ENCODE peak calls at places on chromosomes 5 and 9, in eight cellular contexts. J, U, Z, T, G, E, X and H are unnamed samples.

GRCh38 chr9:92637886-92638620 is 31.9 kb downstream of the IPPK start:
- DNase-seq in J (peak), U (peak), Z (no peak), T (no peak), G (no peak), E (no peak), X (no peak), H (no peak)

GRCh38 chr9:127779136-127779981 is 893 bp upstream of the SH2D3C start:
- DNase-seq in J (no peak), U (no peak), Z (peak), T (peak), G (no peak), E (no peak), X (peak), H (peak)

GRCh38 chr5:41065691-41066335 is 5.3 kb downstream of the MROH2B start:
- DNase-seq in J (no peak), U (no peak), Z (no peak), T (no peak), G (no peak), E (no peak), X (no peak), H (no peak)

GRCh38 chr5:82164957-82165698 is 113.0 kb downstream of the RPS23 start:
- DNase-seq in J (no peak), U (no peak), Z (no peak), T (peak), G (no peak), E (no peak), X (no peak), H (no peak)

GRCh38 chr5:11319851-11320580 is 559.0 kb upstream of the DAP start:
- DNase-seq in J (no peak), U (no peak), Z (no peak), T (peak), G (no peak), E (peak), X (no peak), H (no peak)

GRCh38 chr5:33583332-33583731 is 142.6 kb downstream of the TARS1 start:
- DNase-seq in J (no peak), U (no peak), Z (no peak), T (no peak), G (no peak), E (no peak), X (no peak), H (no peak)

GRCh38 chr9:70574222-70574837 is 159.9 kb upstream of the KLF9 start:
- DNase-seq in J (no peak), U (no peak), Z (no peak), T (peak), G (no peak), E (no peak), X (no peak), H (no peak)

GRCh38 chr5:55591671-55592070 is 56.9 kb upstream of the PLPP1 start:
- DNase-seq in J (peak), U (no peak), Z (no peak), T (no peak), G (no peak), E (no peak), X (no peak), H (no peak)

GRCh38 chr5:127080001-127080478 is 6.7 kb upstream of the C5orf63 start:
- DNase-seq in J (no peak), U (no peak), Z (no peak), T (no peak), G (no peak), E (no peak), X (no peak), H (no peak)

GRCh38 chr9:89879711-89880110 is 274.9 kb downstream of the GADD45G start:
- DNase-seq in J (peak), U (peak), Z (peak), T (no peak), G (no peak), E (no peak), X (no peak), H (no peak)

GRCh38 chr5:54453091-54453490 is 2.4 kb upstream of the HSPB3 start:
- DNase-seq in J (no peak), U (no peak), Z (no peak), T (no peak), G (no peak), E (no peak), X (no peak), H (no peak)

GRCh38 chr5:139745800-139746690 is 49.6 kb upstream of the PSD2 start:
- DNase-seq in J (peak), U (peak), Z (peak), T (peak), G (no peak), E (no peak), X (no peak), H (peak)

GRCh38 chr5:168736201-168736940 is 157.2 kb upstream of the PANK3 start:
- DNase-seq in J (no peak), U (no peak), Z (no peak), T (no peak), G (no peak), E (no peak), X (no peak), H (no peak)

GRCh38 chr9:131178382-131178781 is 53.0 kb downstream of the NUP214 start:
- DNase-seq in J (peak), U (peak), Z (peak), T (peak), G (peak), E (peak), X (no peak), H (peak)

GRCh38 chr5:145479862-145480261 is 355.3 kb downstream of the PRELID2 start:
- DNase-seq in J (no peak), U (no peak), Z (no peak), T (no peak), G (no peak), E (no peak), X (no peak), H (no peak)

GRCh38 chr9:97906236-97906831 is 16.0 kb downstream of the TRMO start:
- DNase-seq in J (no peak), U (no peak), Z (no peak), T (peak), G (no peak), E (no peak), X (no peak), H (no peak)

GRCh38 chr5:13632676-13633075 is 311.8 kb downstream of the DNAH5 start:
- DNase-seq in J (no peak), U (no peak), Z (no peak), T (no peak), G (no peak), E (no peak), X (no peak), H (no peak)

GRCh38 chr9:107286057-107286456 is 3.0 kb downstream of the RAD23B start:
- DNase-seq in J (no peak), U (no peak), Z (no peak), T (peak), G (no peak), E (no peak), X (no peak), H (no peak)

GRCh38 chr9:20658677-20659473 is 25.2 kb upstream of the FOCAD start:
- DNase-seq in J (no peak), U (no peak), Z (no peak), T (no peak), G (no peak), E (no peak), X (no peak), H (no peak)
- TF ChIP-seq CTCF in J (no peak), U (no peak), Z (no peak), T (no peak), G (no peak), E (no peak), X (no peak), H (no peak)

DNA sequence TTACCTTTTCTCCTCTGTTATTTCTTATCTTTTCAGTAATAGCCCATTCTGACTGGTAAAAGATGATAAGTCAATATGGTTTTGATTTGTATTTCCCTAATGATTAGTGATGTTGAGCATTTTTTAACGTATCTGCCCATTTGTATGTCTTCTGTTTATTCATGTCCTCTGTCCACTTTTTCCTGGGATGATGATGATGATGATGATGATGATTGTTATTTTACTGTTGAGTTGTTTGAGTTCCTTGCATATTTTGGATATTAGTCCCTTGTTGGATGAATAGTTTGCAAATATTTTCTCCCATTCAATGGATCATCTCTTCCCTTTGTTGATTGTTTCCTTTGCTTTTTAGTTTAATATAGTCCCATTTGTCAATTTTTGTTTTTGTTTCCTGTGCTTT is 27.0 kb downstream of the UTP15 start:
- DNase-seq in J (no peak), U (no peak), Z (no peak), T (peak), G (no peak), E (no peak), X (no peak), H (no peak)
- TF ChIP-seq CTCF in J (no peak), U (no peak), Z (no peak), T (no peak), G (no peak), E (no peak), X (no peak), H (no peak)

GRCh38 chr5:116815081-116815480 is 240.5 kb upstream of the SEMA6A start:
- DNase-seq in J (no peak), U (no peak), Z (no peak), T (no peak), G (no peak), E (no peak), X (no peak), H (no peak)
- TF ChIP-seq CTCF in J (no peak), U (no peak), Z (no peak), T (no peak), G (no peak), E (no peak), X (no peak), H (no peak)

DNA sequence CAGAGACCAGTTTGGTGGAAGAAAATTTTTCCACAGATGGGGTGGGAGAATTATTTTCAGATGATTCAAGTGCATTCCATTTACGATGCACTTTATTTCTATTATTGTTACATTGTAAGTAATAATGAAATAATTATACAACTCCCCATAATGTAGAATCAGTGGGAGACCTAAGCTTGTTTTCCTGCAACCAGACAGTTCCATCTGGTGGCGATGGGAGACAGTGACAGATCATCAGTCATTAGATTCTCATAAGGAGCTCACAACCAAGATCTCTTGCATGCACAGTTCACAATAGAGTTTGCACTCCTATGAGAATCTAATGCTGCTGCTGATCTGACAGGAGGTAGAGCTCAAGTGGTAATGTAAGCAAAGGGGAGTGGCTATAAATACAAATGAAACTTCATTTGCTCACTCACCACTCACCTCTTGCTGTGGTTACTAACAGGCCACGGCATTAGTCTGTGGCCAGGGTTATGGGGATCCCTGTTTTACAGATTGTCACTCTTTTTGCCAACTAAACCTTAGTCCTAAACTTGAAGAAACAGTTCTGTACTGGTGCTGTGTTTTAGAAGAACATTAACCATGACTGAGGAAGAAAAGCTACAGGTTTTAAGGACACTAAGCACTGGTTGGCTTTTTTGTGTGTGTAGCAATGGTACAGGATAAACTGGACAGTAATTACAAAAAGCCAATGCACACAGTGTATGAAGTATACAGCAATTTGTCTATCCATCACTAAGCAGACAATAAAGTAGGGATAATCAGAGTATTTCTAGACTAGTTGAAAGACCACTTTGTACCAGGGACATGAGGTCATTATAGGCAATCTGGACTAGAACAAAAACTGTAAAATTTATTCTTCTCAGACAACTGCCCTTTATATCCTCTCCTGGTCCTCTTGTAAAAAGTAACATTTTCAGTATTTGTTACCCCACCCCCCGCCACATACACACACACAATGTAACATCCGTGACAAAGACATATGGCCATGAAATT is 9.9 kb downstream of the TMEM232 start:
- DNase-seq in J (no peak), U (no peak), Z (no peak), T (no peak), G (no peak), E (no peak), X (no peak), H (no peak)
- TF ChIP-seq CTCF in J (peak), U (no peak), Z (no peak), T (no peak), G (no peak), E (peak), X (no peak), H (peak)

GRCh38 chr5:178460598-178461425 is 129.4 kb downstream of the COL23A1 start:
- DNase-seq in J (peak), U (peak), Z (peak), T (peak), G (no peak), E (peak), X (no peak), H (peak)
- TF ChIP-seq CTCF in J (peak), U (peak), Z (no peak), T (peak), G (peak), E (peak), X (peak), H (peak)

GRCh38 chr5:67873935-67874334 is 341.6 kb upstream of the PIK3R1 start:
- DNase-seq in J (no peak), U (no peak), Z (no peak), T (no peak), G (no peak), E (no peak), X (no peak), H (no peak)
- TF ChIP-seq CTCF in J (no peak), U (no peak), Z (no peak), T (no peak), G (no peak), E (no peak), X (no peak), H (no peak)